ENCODE peak calls at places on chromosomes 12 and 14, in six cellular contexts. J is H1, W is HepG2, T is GM12878, C is K562, B is GM12891. Q is an unnamed sample.

GRCh38 chr14:92726135-92726932 is 22.1 kb downstream of the LGMN start:
- DNase-seq in C (peak), J (no peak), W (no peak), B (no peak), T (no peak), Q (no peak)

GRCh38 chr14:92560106-92560865 is 46.7 kb downstream of the RIN3 start:
- DNase-seq in T (no peak), W (no peak), B (no peak), C (no peak), J (no peak), Q (no peak)

GRCh38 chr12:29517265-29517664 is 19.8 kb upstream of the OVCH1 start:
- DNase-seq in J (no peak), T (no peak), C (peak), W (no peak), B (no peak), Q (no peak)

GRCh38 chr14:92686411-92686762 is 62.0 kb downstream of the LGMN start:
- DNase-seq in J (no peak), T (no peak), C (no peak), B (no peak), W (no peak), Q (no peak)

GRCh38 chr12:106139422-106140141 is 828 bp upstream of the NUAK1 start:
- DNase-seq in C (no peak), B (peak), J (peak), W (peak), T (no peak), Q (no peak)

GRCh38 chr12:51914034-51914923 is 7.0 kb downstream of the ACVRL1 start:
- DNase-seq in W (no peak), J (no peak), B (no peak), C (no peak), T (no peak), Q (no peak)

GRCh38 chr12:4031703-4032291 is 158.6 kb upstream of the PARP11 start:
- DNase-seq in T (no peak), B (no peak), J (no peak), C (no peak), W (no peak), Q (peak)

GRCh38 chr12:42735869-42736361 is 146.4 kb upstream of the PRICKLE1 start:
- DNase-seq in C (no peak), B (no peak), T (no peak), W (no peak), J (no peak), Q (no peak)

GRCh38 chr14:64760146-64760755 is 56.0 kb downstream of the PLEKHG3 start:
- DNase-seq in W (peak), J (peak), B (peak), T (no peak), C (peak), Q (peak)

GRCh38 chr12:2581293-2582045 is 213.3 kb upstream of the FKBP4 start:
- DNase-seq in T (no peak), C (no peak), J (no peak), B (no peak), W (no peak), Q (no peak)

GRCh38 chr14:94048676-94049624 is 22.8 kb downstream of the OTUB2 start:
- DNase-seq in W (no peak), C (no peak), B (no peak), J (no peak), T (no peak), Q (no peak)

GRCh38 chr12:21234395-21234794 is 100.3 kb downstream of the SLCO1A2 start:
- DNase-seq in J (no peak), T (no peak), W (no peak), B (no peak), C (no peak), Q (no peak)
- TF ChIP-seq POLR2A in J (no peak), T (no peak), W (no peak), B (no peak), C (no peak), Q (no peak)

GRCh38 chr12:32031109-32031508 is 71.9 kb downstream of the RESF1 start:
- DNase-seq in J (no peak), C (peak), T (no peak), B (no peak), W (no peak), Q (no peak)
- TF ChIP-seq POLR2AphosphoS5 in J (no peak), C (peak), T (no peak), B (no peak), W (no peak), Q (no peak)

DNA sequence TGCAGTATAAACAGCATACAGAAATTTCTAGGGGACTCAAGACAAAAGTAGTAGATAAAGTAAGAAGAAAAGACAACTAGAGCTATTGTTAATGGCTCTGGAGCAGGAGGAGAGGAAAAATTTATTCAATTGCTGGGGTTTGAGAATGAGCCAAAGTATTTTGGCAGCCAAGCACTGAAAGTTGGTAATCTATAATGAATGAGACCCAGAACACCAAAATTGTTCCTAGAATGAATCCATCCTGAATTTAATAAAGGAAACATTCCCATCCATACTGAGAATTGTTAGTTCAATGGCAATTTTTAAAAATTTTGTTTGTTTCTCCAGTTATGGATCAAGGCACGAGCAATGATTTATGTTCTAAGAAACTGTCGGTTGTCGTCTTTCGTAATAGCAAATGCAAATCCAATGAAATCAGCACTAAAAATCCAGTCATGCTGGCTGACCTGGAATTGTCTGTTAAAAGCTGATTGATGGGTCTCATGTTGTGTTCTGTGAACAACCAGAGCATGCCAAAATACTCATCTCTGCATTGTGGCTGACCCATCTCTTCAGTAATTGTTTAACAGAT is 170.9 kb upstream of the LMNTD1 start:
- DNase-seq in T (no peak), W (no peak), B (no peak), C (no peak), J (no peak), Q (no peak)
- TF ChIP-seq TAF1 in T (no peak), W (no peak), B (no peak), C (no peak), J (no peak), Q (no peak)

GRCh38 chr12:124506145-124506831 is 61.1 kb downstream of the NCOR2 start:
- DNase-seq in C (peak), J (no peak), T (no peak), W (no peak), B (no peak), Q (no peak)
- TF ChIP-seq POLR2A in C (no peak), J (no peak), T (no peak), W (no peak), B (no peak), Q (no peak)

DNA sequence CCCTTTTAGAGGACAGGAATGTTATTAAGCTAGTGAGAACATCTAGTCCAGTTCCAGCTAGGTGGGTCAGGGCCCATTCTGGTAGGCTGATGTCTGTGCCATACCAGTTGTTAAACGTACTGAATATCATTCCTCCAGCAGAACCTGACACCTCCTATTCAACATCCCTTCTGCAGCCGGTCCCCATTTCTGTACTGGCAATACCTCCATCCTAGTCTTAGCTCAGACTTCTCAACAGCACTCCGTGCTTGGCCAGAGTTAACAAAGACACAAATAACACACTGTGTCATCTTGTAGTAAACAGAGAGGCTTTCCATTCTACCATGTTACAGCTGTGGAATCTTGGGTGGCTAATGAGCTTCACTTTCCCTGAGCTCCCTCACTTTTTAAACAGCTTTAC is 94.3 kb upstream of the PDE3A start:
- DNase-seq in W (no peak), B (no peak), J (no peak), T (no peak), C (no peak), Q (no peak)
- TF ChIP-seq POLR2AphosphoS5 in W (no peak), B (no peak), J (no peak), T (no peak), C (no peak), Q (no peak)

DNA sequence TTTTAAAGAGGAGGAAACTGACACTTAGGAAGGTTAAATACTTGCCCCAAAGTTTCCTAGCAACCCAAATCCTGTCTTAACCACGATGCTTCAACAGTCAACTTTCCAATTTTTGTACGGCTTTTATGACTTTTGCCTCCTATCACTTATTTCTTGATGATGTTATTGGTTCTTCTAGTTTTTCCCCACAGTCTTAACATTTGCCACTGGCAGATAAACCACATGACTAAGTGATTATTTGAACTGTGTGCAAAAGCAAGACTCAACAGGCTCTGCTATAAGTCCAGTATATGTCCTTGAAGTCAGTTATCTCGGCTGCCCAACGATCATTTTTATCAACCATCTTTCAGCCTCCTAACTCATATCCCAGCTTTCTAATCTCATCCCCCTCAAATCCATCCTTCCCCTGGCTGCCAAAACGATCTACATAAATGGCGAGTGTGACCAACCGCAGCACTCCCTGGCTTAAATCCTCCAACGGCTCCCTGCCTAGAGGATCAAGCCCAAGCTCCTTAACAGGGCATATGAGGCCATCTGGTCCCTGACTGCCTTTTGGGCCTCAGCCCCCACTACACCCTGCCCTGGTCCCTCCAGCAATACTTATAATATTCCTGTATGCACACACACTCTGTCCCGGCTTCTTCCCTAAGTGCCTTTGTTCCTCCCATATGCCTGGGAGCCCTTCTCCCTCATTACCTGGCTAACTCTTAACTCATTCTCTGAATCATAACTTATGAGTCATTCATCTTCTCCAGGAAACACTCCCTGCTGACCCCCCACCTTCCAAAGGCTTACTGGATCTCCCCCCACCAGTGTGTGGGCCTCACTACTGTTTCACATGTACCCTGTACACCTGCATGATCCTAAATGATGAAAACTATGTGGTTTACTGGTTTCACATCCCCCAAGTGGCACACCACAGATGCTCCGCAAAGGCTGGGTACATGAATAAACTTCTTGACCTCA is 8.8 kb downstream of the VPS37B start:
- DNase-seq in W (no peak), T (peak), J (no peak), B (no peak), C (peak), Q (no peak)
- TF ChIP-seq TAF1 in W (no peak), T (no peak), J (no peak), B (no peak), C (no peak), Q (no peak)